ENCODE peak calls at places on chromosomes 1 and 21, in seven cellular contexts. One of them, this sample, is unnamed.
A peak's percentile ranks its signal among the peaks of the same experiment; 100 is the strongest.

GRCh38 chr1:226725870-226726212 is 13.2 kb downstream of the ITPKB start:
- DNase-seq in HCT116: no peak
- DNase-seq in Karpas-422: peak; percentile 48
- DNase-seq in OCI-LY7: no peak
- DNase-seq in PC-3: no peak
- DNase-seq in hepatocyte: no peak
- DNase-seq in PC-9: no peak
- DNase-seq in this sample: no peak

GRCh38 chr1:161172776-161173376 is 4.4 kb downstream of the B4GALT3 start:
- DNase-seq in HCT116: no peak
- DNase-seq in Karpas-422: no peak
- DNase-seq in OCI-LY7: no peak
- DNase-seq in PC-3: no peak
- DNase-seq in hepatocyte: no peak
- DNase-seq in PC-9: no peak
- DNase-seq in this sample: peak; percentile 95

GRCh38 chr21:26124421-26124833 is 46.1 kb downstream of the APP start:
- DNase-seq in HCT116: no peak
- DNase-seq in Karpas-422: no peak
- DNase-seq in OCI-LY7: no peak
- DNase-seq in PC-3: no peak
- DNase-seq in hepatocyte: peak; percentile 14
- DNase-seq in PC-9: peak; percentile 66
- DNase-seq in this sample: peak; percentile 51

GRCh38 chr1:40803902-40804301 is 20.3 kb downstream of the KCNQ4 start:
- DNase-seq in HCT116: no peak
- DNase-seq in Karpas-422: no peak
- DNase-seq in OCI-LY7: no peak
- DNase-seq in PC-3: no peak
- DNase-seq in hepatocyte: no peak
- DNase-seq in PC-9: no peak
- DNase-seq in this sample: no peak

GRCh38 chr1:37919277-37919676 is 27.6 kb downstream of the INPP5B start:
- DNase-seq in HCT116: peak; percentile 24
- DNase-seq in Karpas-422: peak; percentile 79
- DNase-seq in OCI-LY7: peak; percentile 58
- DNase-seq in PC-3: peak; percentile 48
- DNase-seq in hepatocyte: peak; percentile 26
- DNase-seq in PC-9: no peak
- DNase-seq in this sample: peak; percentile 57

GRCh38 chr1:200090252-200091159 is 63.0 kb downstream of the NR5A2 start:
- DNase-seq in HCT116: no peak
- DNase-seq in Karpas-422: no peak
- DNase-seq in OCI-LY7: peak; percentile 16
- DNase-seq in PC-3: peak; percentile 66
- DNase-seq in hepatocyte: no peak
- DNase-seq in PC-9: no peak
- DNase-seq in this sample: peak; percentile 18

GRCh38 chr1:169308313-169309039 is 59.1 kb downstream of the NME7 start:
- DNase-seq in HCT116: no peak
- DNase-seq in Karpas-422: no peak
- DNase-seq in OCI-LY7: no peak
- DNase-seq in PC-3: peak; percentile 61
- DNase-seq in hepatocyte: no peak
- DNase-seq in PC-9: no peak
- DNase-seq in this sample: no peak

GRCh38 chr1:24536391-24536840 is 19.5 kb upstream of the NCMAP start:
- DNase-seq in HCT116: peak; percentile 43
- DNase-seq in Karpas-422: peak; percentile 84
- DNase-seq in OCI-LY7: peak; percentile 87
- DNase-seq in PC-3: no peak
- DNase-seq in hepatocyte: no peak
- DNase-seq in PC-9: no peak
- DNase-seq in this sample: no peak

GRCh38 chr1:75643460-75643859 is 32.5 kb upstream of the SLC44A5 start:
- DNase-seq in HCT116: no peak
- DNase-seq in Karpas-422: no peak
- DNase-seq in OCI-LY7: no peak
- DNase-seq in PC-3: peak; percentile 7
- DNase-seq in hepatocyte: no peak
- DNase-seq in PC-9: no peak
- DNase-seq in this sample: peak; percentile 2

GRCh38 chr1:89894210-89894668 is 73.4 kb downstream of the LRRC8D start:
- DNase-seq in HCT116: no peak
- DNase-seq in Karpas-422: no peak
- DNase-seq in OCI-LY7: no peak
- DNase-seq in PC-3: peak; percentile 76
- DNase-seq in hepatocyte: no peak
- DNase-seq in PC-9: peak; percentile 80
- DNase-seq in this sample: peak; percentile 93

GRCh38 chr1:184866991-184867788 is 107.1 kb downstream of the NIBAN1 start:
- DNase-seq in HCT116: no peak
- DNase-seq in Karpas-422: no peak
- DNase-seq in OCI-LY7: no peak
- DNase-seq in PC-3: peak; percentile 76
- DNase-seq in hepatocyte: no peak
- DNase-seq in PC-9: peak; percentile 84
- DNase-seq in this sample: peak; percentile 90

GRCh38 chr1:164602480-164603093 is 43.6 kb downstream of the PBX1 start:
- DNase-seq in HCT116: no peak
- DNase-seq in Karpas-422: no peak
- DNase-seq in OCI-LY7: no peak
- DNase-seq in PC-3: peak; percentile 37
- DNase-seq in hepatocyte: peak; percentile 66
- DNase-seq in PC-9: peak; percentile 83
- DNase-seq in this sample: peak; percentile 74

GRCh38 chr1:58997060-58997411 is 213.2 kb upstream of the JUN start:
- DNase-seq in HCT116: no peak
- DNase-seq in Karpas-422: no peak
- DNase-seq in OCI-LY7: no peak
- DNase-seq in PC-3: no peak
- DNase-seq in hepatocyte: no peak
- DNase-seq in PC-9: no peak
- DNase-seq in this sample: no peak

GRCh38 chr1:98677288-98677687 is 15.8 kb downstream of the SNX7 start:
- DNase-seq in HCT116: no peak
- DNase-seq in Karpas-422: no peak
- DNase-seq in OCI-LY7: no peak
- DNase-seq in PC-3: peak; percentile 93
- DNase-seq in hepatocyte: no peak
- DNase-seq in PC-9: no peak
- DNase-seq in this sample: peak; percentile 62

GRCh38 chr1:63731117-63732043 is 42.4 kb upstream of the ROR1 start:
- DNase-seq in HCT116: peak; percentile 81
- DNase-seq in Karpas-422: no peak
- DNase-seq in OCI-LY7: no peak
- DNase-seq in PC-3: peak; percentile 99
- DNase-seq in hepatocyte: peak; percentile 47
- DNase-seq in PC-9: peak; percentile 95
- DNase-seq in this sample: peak; percentile 95

GRCh38 chr1:201775380-201775779 is 53.6 kb upstream of the IPO9 start:
- DNase-seq in HCT116: no peak
- DNase-seq in Karpas-422: no peak
- DNase-seq in OCI-LY7: no peak
- DNase-seq in PC-3: no peak
- DNase-seq in hepatocyte: no peak
- DNase-seq in PC-9: no peak
- DNase-seq in this sample: no peak

GRCh38 chr1:156961709-156962108 is 41.3 kb downstream of the LRRC71 start:
- DNase-seq in HCT116: peak; percentile 10
- DNase-seq in Karpas-422: peak; percentile 68
- DNase-seq in OCI-LY7: peak; percentile 59
- DNase-seq in PC-3: peak; percentile 44
- DNase-seq in hepatocyte: no peak
- DNase-seq in PC-9: no peak
- DNase-seq in this sample: peak; percentile 19

GRCh38 chr1:6612641-6613360 is 730 bp upstream of the PHF13 start:
- DNase-seq in HCT116: no peak
- DNase-seq in Karpas-422: no peak
- DNase-seq in OCI-LY7: peak; percentile 59
- DNase-seq in PC-3: peak; percentile 94
- DNase-seq in hepatocyte: peak; percentile 82
- DNase-seq in PC-9: peak; percentile 74
- DNase-seq in this sample: peak; percentile 83

GRCh38 chr1:83849191-83850061 is 149.5 kb downstream of the TTLL7 start:
- DNase-seq in HCT116: no peak
- DNase-seq in Karpas-422: no peak
- DNase-seq in OCI-LY7: no peak
- DNase-seq in PC-3: peak; percentile 41
- DNase-seq in hepatocyte: no peak
- DNase-seq in PC-9: no peak
- DNase-seq in this sample: no peak

GRCh38 chr1:3409737-3410434 is 44.6 kb upstream of the ARHGEF16 start:
- DNase-seq in HCT116: no peak
- DNase-seq in Karpas-422: no peak
- DNase-seq in OCI-LY7: no peak
- DNase-seq in PC-3: peak; percentile 80
- DNase-seq in hepatocyte: peak; percentile 76
- DNase-seq in PC-9: no peak
- DNase-seq in this sample: peak; percentile 91

GRCh38 chr1:84944767-84945486 is 51.9 kb upstream of the LPAR3 start:
- DNase-seq in HCT116: peak; percentile 90
- DNase-seq in Karpas-422: peak; percentile 95
- DNase-seq in OCI-LY7: peak; percentile 91
- DNase-seq in PC-3: peak; percentile 88
- DNase-seq in hepatocyte: peak; percentile 93
- DNase-seq in PC-9: peak; percentile 79
- DNase-seq in this sample: peak; percentile 91

GRCh38 chr1:155082301-155082940 is 3.8 kb downstream of the EFNA3 start:
- DNase-seq in HCT116: no peak
- DNase-seq in Karpas-422: peak; percentile 62
- DNase-seq in OCI-LY7: no peak
- DNase-seq in PC-3: no peak
- DNase-seq in hepatocyte: no peak
- DNase-seq in PC-9: no peak
- DNase-seq in this sample: peak; percentile 40

GRCh38 chr21:46142581-46143473 is 12.6 kb downstream of the FTCD start:
- DNase-seq in HCT116: no peak
- DNase-seq in Karpas-422: no peak
- DNase-seq in OCI-LY7: no peak
- DNase-seq in PC-3: no peak
- DNase-seq in hepatocyte: no peak
- DNase-seq in PC-9: no peak
- DNase-seq in this sample: no peak

GRCh38 chr1:67759692-67760029 is 73.6 kb downstream of the GNG12 start:
- DNase-seq in HCT116: no peak
- DNase-seq in Karpas-422: no peak
- DNase-seq in OCI-LY7: no peak
- DNase-seq in PC-3: peak; percentile 16
- DNase-seq in hepatocyte: no peak
- DNase-seq in PC-9: no peak
- DNase-seq in this sample: peak; percentile 76

GRCh38 chr1:35573776-35574654 is 901 bp downstream of the TFAP2E start:
- DNase-seq in HCT116: no peak
- DNase-seq in Karpas-422: no peak
- DNase-seq in OCI-LY7: no peak
- DNase-seq in PC-3: no peak
- DNase-seq in hepatocyte: no peak
- DNase-seq in PC-9: no peak
- DNase-seq in this sample: no peak

GRCh38 chr1:43381609-43382008 is 8.0 kb downstream of the MED8 start:
- DNase-seq in HCT116: no peak
- DNase-seq in Karpas-422: no peak
- DNase-seq in OCI-LY7: no peak
- DNase-seq in PC-3: no peak
- DNase-seq in hepatocyte: no peak
- DNase-seq in PC-9: no peak
- DNase-seq in this sample: peak; percentile 20

GRCh38 chr1:18955442-18956188 is 861 bp downstream of the IFFO2 start:
- DNase-seq in HCT116: no peak
- DNase-seq in Karpas-422: no peak
- DNase-seq in OCI-LY7: peak; percentile 46
- DNase-seq in PC-3: peak; percentile 39
- DNase-seq in hepatocyte: peak; percentile 70
- DNase-seq in PC-9: no peak
- DNase-seq in this sample: peak; percentile 67

DNA sequence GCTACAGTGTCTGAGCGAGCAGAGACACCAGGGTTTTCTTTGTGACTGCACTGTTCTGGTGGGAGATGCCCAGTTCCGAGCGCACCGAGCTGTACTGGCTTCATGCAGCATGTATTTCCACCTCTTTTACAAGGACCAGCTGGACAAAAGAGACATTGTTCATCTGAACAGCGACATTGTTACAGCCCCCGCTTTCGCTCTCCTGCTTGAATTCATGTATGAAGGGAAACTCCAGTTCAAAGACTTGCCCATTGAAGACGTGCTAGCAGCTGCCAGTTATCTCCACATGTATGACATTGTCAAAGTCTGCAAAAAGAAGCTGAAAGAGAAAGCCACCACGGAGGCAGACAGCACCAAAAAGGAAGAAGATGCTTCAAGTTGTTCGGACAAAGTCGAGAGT is 2.7 kb downstream of the ZBTB18 start:
- DNase-seq in HCT116: no peak
- DNase-seq in Karpas-422: no peak
- DNase-seq in OCI-LY7: no peak
- DNase-seq in PC-3: no peak
- DNase-seq in hepatocyte: no peak
- DNase-seq in PC-9: no peak
- DNase-seq in this sample: no peak
- H3K79me2 ChIP-seq in HCT116: no peaks in the 10 kb centered on the region
- H3K79me2 ChIP-seq in Karpas-422: no peaks in the 10 kb centered on the region
- H3K79me2 ChIP-seq in OCI-LY7: peaks cover 6% of the 10 kb centered on the region
- H3K79me2 ChIP-seq in PC-3: peaks cover 47% of the 10 kb centered on the region
- H3K79me2 ChIP-seq in hepatocyte: peaks cover 58% of the 10 kb centered on the region
- H3K79me2 ChIP-seq in PC-9: peaks cover 65% of the 10 kb centered on the region
- H3K79me2 ChIP-seq in this sample: peaks cover 50% of the 10 kb centered on the region

DNA sequence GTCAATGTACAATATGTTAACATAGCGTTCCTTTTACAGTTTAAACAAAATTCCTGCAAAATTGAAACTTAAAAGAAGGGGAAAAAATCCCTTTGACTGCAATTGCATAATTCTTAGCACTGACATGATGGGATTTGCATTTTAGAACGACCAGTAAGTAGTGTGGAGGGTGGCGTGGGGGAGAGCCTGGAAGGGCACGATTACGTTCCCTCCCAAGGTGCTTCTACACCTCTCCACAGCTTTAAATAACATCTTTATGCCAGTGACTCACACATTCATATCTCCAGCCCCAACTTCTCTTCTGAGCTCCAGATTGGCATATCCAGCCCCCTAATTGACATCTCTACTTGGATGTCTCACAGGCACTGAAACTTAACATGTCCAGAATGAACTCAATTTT is 64.3 kb downstream of the OLFML3 start:
- DNase-seq in HCT116: no peak
- DNase-seq in Karpas-422: no peak
- DNase-seq in OCI-LY7: no peak
- DNase-seq in PC-3: no peak
- DNase-seq in hepatocyte: no peak
- DNase-seq in PC-9: no peak
- DNase-seq in this sample: no peak
- H3K9me2 ChIP-seq in HCT116: no peaks in the 10 kb centered on the region
- H3K9me2 ChIP-seq in Karpas-422: no peaks in the 10 kb centered on the region
- H3K9me2 ChIP-seq in OCI-LY7: no peaks in the 10 kb centered on the region
- H3K9me2 ChIP-seq in PC-3: no peaks in the 10 kb centered on the region
- H3K9me2 ChIP-seq in hepatocyte: no peaks in the 10 kb centered on the region
- H3K9me2 ChIP-seq in PC-9: no peaks in the 10 kb centered on the region
- H3K9me2 ChIP-seq in this sample: no peaks in the 10 kb centered on the region

GRCh38 chr1:27330786-27331185 is 8.8 kb downstream of the TMEM222 start:
- DNase-seq in HCT116: no peak
- DNase-seq in Karpas-422: no peak
- DNase-seq in OCI-LY7: no peak
- DNase-seq in PC-3: no peak
- DNase-seq in hepatocyte: no peak
- DNase-seq in PC-9: no peak
- DNase-seq in this sample: no peak
- H3K79me2 ChIP-seq in HCT116: peaks cover 50% of the 10 kb centered on the region
- H3K79me2 ChIP-seq in Karpas-422: peaks cover 43% of the 10 kb centered on the region
- H3K79me2 ChIP-seq in OCI-LY7: peaks cover 44% of the 10 kb centered on the region
- H3K79me2 ChIP-seq in PC-3: peaks cover 39% of the 10 kb centered on the region
- H3K79me2 ChIP-seq in hepatocyte: peaks cover 47% of the 10 kb centered on the region
- H3K79me2 ChIP-seq in PC-9: peaks cover 10% of the 10 kb centered on the region
- H3K79me2 ChIP-seq in this sample: peaks cover 57% of the 10 kb centered on the region

GRCh38 chr1:152539901-152540300 is 25.6 kb downstream of the CRCT1 start:
- DNase-seq in HCT116: no peak
- DNase-seq in Karpas-422: no peak
- DNase-seq in OCI-LY7: no peak
- DNase-seq in PC-3: no peak
- DNase-seq in hepatocyte: no peak
- DNase-seq in PC-9: no peak
- DNase-seq in this sample: no peak
- H3K9me2 ChIP-seq in HCT116: no peaks in the 10 kb centered on the region
- H3K9me2 ChIP-seq in Karpas-422: no peaks in the 10 kb centered on the region
- H3K9me2 ChIP-seq in OCI-LY7: no peaks in the 10 kb centered on the region
- H3K9me2 ChIP-seq in PC-3: no peaks in the 10 kb centered on the region
- H3K9me2 ChIP-seq in hepatocyte: no peaks in the 10 kb centered on the region
- H3K9me2 ChIP-seq in PC-9: no peaks in the 10 kb centered on the region
- H3K9me2 ChIP-seq in this sample: no peaks in the 10 kb centered on the region